ENCODE peak calls at places on chromosomes 4 and X, in five cellular contexts. One of them, this sample, is unnamed.
A peak's percentile ranks its signal among the peaks of the same experiment; 100 is the strongest.

GRCh38 chrX:21943460-21944135 is 3.1 kb downstream of the SMS start:
- DNase-seq in DND-41: no peak
- DNase-seq in pancreas: no peak
- DNase-seq in cardiac fibroblast: peak; percentile 62
- DNase-seq in AG04449: peak; percentile 67
- DNase-seq in this sample: peak; percentile 75

GRCh38 chr4:133154725-133155124 is 5.6 kb downstream of the PCDH10 start:
- DNase-seq in pancreas: no peak
- DNase-seq in DND-41: peak; percentile 48
- DNase-seq in AG04449: no peak
- DNase-seq in cardiac fibroblast: peak; percentile 64
- DNase-seq in this sample: peak; percentile 62

GRCh38 chrX:77694491-77694890 is 91.5 kb downstream of the ATRX start:
- DNase-seq in AG04449: no peak
- DNase-seq in DND-41: no peak
- DNase-seq in pancreas: no peak
- DNase-seq in cardiac fibroblast: no peak
- DNase-seq in this sample: no peak

GRCh38 chr4:25801594-25801993 is 61.2 kb downstream of the SEL1L3 start:
- DNase-seq in AG04449: no peak
- DNase-seq in DND-41: no peak
- DNase-seq in cardiac fibroblast: no peak
- DNase-seq in pancreas: no peak
- DNase-seq in this sample: no peak

GRCh38 chr4:17630228-17630627 is 15.8 kb downstream of the MED28 start:
- DNase-seq in DND-41: no peak
- DNase-seq in cardiac fibroblast: no peak
- DNase-seq in pancreas: no peak
- DNase-seq in AG04449: no peak
- DNase-seq in this sample: no peak

GRCh38 chr4:108492816-108493595 is 127.4 kb upstream of the RPL34 start:
- DNase-seq in cardiac fibroblast: no peak
- DNase-seq in DND-41: peak; percentile 50
- DNase-seq in AG04449: no peak
- DNase-seq in pancreas: no peak
- DNase-seq in this sample: peak; percentile 30

GRCh38 chrX:77668391-77669237 is 117.4 kb downstream of the ATRX start:
- DNase-seq in pancreas: no peak
- DNase-seq in DND-41: no peak
- DNase-seq in AG04449: no peak
- DNase-seq in cardiac fibroblast: peak; percentile 48
- DNase-seq in this sample: peak; percentile 30

GRCh38 chr4:17030543-17030942 is 132.1 kb upstream of the LDB2 start:
- DNase-seq in cardiac fibroblast: peak; percentile 86
- DNase-seq in AG04449: peak; percentile 46
- DNase-seq in pancreas: no peak
- DNase-seq in DND-41: no peak
- DNase-seq in this sample: peak; percentile 91

GRCh38 chrX:47751670-47752069 is 85.0 kb upstream of the ZNF81 start:
- DNase-seq in pancreas: peak; percentile 55
- DNase-seq in cardiac fibroblast: peak; percentile 43
- DNase-seq in AG04449: no peak
- DNase-seq in DND-41: peak; percentile 19
- DNase-seq in this sample: peak; percentile 19

GRCh38 chr4:106569151-106570029 is 200.8 kb upstream of the GIMD1 start:
- DNase-seq in pancreas: no peak
- DNase-seq in DND-41: no peak
- DNase-seq in AG04449: no peak
- DNase-seq in cardiac fibroblast: no peak
- DNase-seq in this sample: peak; percentile 28
- H3K4me3 ChIP-seq in pancreas: no peak overlapping the region
- H3K4me3 ChIP-seq in DND-41: no peak overlapping the region
- H3K4me3 ChIP-seq in AG04449: peak overlapping the region; percentile 12
- H3K4me3 ChIP-seq in cardiac fibroblast: no peak overlapping the region
- H3K4me3 ChIP-seq in this sample: no peak overlapping the region

GRCh38 chr4:143207555-143207954 is 22.8 kb downstream of the USP38 start:
- DNase-seq in AG04449: no peak
- DNase-seq in DND-41: no peak
- DNase-seq in cardiac fibroblast: peak; percentile 53
- DNase-seq in pancreas: no peak
- DNase-seq in this sample: peak; percentile 23
- TF ChIP-seq CTCF in AG04449: peak; percentile 9
- TF ChIP-seq CTCF in DND-41: no peak
- TF ChIP-seq CTCF in cardiac fibroblast: peak; percentile 37
- TF ChIP-seq CTCF in pancreas: no peak
- TF ChIP-seq CTCF in this sample: peak; percentile 31

GRCh38 chrX:16120431-16120830 is 2.9 kb upstream of the GRPR start:
- DNase-seq in cardiac fibroblast: no peak
- DNase-seq in AG04449: no peak
- DNase-seq in DND-41: no peak
- DNase-seq in pancreas: no peak
- DNase-seq in this sample: no peak

GRCh38 chrX:16123222-16123786 is at the start of gene GRPR:
- DNase-seq in DND-41: peak; percentile 29
- DNase-seq in AG04449: peak; percentile 58
- DNase-seq in cardiac fibroblast: peak; percentile 85
- DNase-seq in pancreas: peak; percentile 84
- DNase-seq in this sample: peak; percentile 88

GRCh38 chrX:16125520-16126149 is 2.3 kb downstream of the GRPR start:
- DNase-seq in cardiac fibroblast: no peak
- DNase-seq in pancreas: no peak
- DNase-seq in DND-41: no peak
- DNase-seq in AG04449: no peak
- DNase-seq in this sample: no peak

GRCh38 chrX:16119353-16120220 is 3.8 kb upstream of the GRPR start:
- DNase-seq in cardiac fibroblast: no peak
- DNase-seq in AG04449: no peak
- DNase-seq in DND-41: no peak
- DNase-seq in pancreas: no peak
- DNase-seq in this sample: no peak

DNA sequence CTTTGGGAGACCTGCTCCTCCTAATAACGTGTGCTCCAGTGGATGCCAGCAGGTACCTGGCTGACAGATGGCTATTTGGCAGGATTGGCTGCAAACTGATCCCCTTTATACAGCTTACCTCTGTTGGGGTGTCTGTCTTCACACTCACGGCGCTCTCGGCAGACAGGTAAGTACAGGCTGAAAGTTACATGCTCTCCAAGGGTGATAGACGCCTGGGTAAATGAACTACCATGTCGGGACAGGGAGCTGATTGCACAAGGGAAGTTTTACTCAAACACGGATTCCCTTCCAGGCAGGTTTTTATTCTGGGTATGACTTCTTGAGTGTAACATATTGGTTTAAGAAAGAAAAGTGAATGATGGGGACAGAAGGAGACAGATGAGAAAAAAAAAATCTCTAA is 836 bp downstream of the GRPR start:
- DNase-seq in pancreas: no peak
- DNase-seq in DND-41: no peak
- DNase-seq in cardiac fibroblast: no peak
- DNase-seq in AG04449: no peak
- DNase-seq in this sample: no peak
- H3K4me3 ChIP-seq in pancreas: no peak overlapping the region
- H3K4me3 ChIP-seq in DND-41: no peak overlapping the region
- H3K4me3 ChIP-seq in cardiac fibroblast: no peak overlapping the region
- H3K4me3 ChIP-seq in AG04449: peak overlapping the region; percentile 19
- H3K4me3 ChIP-seq in this sample: no peak overlapping the region

DNA sequence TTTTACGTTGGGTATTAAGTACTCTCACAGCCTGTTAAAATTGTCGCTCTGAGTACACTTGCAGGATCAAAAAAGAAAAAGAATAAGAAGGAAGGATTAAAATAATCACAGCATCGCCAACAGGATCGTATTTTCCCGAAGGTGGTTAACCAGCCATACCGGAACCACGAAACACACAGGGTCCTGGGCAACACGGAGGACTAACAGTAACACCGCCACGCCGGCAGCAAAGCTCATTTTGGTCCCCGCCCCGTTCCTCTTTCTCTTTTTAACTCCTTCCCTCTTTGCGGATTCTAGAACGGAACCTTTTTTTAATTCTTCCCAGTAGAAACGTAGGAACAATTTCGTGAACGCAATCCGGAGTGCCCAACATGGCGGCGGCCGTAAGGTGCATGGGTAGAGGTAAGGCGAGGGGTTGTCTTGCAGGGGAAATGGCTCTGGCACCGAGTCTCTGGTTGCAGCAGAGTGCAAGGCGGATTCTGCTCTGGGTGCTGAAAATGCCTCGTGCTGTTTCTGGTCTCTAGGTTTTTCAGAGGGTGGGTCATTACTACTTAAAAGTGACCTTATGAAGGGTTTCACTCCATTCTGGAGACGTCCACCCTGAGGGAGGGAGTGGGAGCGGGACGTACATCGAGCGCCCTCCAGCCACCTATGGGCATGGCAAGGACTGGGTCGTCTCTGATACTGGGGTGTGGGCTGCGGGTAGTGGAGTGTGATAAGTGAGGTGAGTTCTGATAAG is at the start of gene MRPL1:
- DNase-seq in pancreas: peak; percentile 86
- DNase-seq in cardiac fibroblast: peak; percentile 97
- DNase-seq in AG04449: peak; percentile 79
- DNase-seq in DND-41: peak; percentile 92
- DNase-seq in this sample: peak; percentile 97
- TF ChIP-seq CTCF in pancreas: no peak
- TF ChIP-seq CTCF in cardiac fibroblast: no peak
- TF ChIP-seq CTCF in AG04449: no peak
- TF ChIP-seq CTCF in DND-41: peak; percentile 33
- TF ChIP-seq CTCF in this sample: no peak